ENCODE peak calls at places on chromosomes 2 and 18, in seven cellular contexts. G, I, F, M, D, P and R are unnamed samples.

GRCh38 chr2:3285901-3286645 is 91.5 kb downstream of the EIPR1 start:
- DNase-seq in G (no peak), I (no peak), F (no peak), M (peak), D (no peak), P (no peak), R (no peak)

GRCh38 chr2:26682155-26682554 is 10.4 kb upstream of the KCNK3 start:
- DNase-seq in G (no peak), I (no peak), F (no peak), M (no peak), D (no peak), P (no peak), R (no peak)

GRCh38 chr18:51342815-51343214 is 145.3 kb upstream of the MEX3C start:
- DNase-seq in G (no peak), I (no peak), F (no peak), M (no peak), D (no peak), P (peak), R (no peak)

GRCh38 chr2:28691774-28692281 is 59.8 kb upstream of the PPP1CB start:
- DNase-seq in G (peak), I (no peak), F (no peak), M (no peak), D (peak), P (peak), R (no peak)

GRCh38 chr2:212147921-212148513 is 390.6 kb downstream of the ERBB4 start:
- DNase-seq in G (no peak), I (no peak), F (no peak), M (peak), D (no peak), P (peak), R (no peak)

GRCh38 chr2:43798300-43798699 is 24.5 kb downstream of the DYNC2LI1 start:
- DNase-seq in G (no peak), I (no peak), F (no peak), M (no peak), D (no peak), P (no peak), R (no peak)

GRCh38 chr2:235050992-235051351 is 99.2 kb downstream of the SH3BP4 start:
- DNase-seq in G (peak), I (peak), F (no peak), M (peak), D (no peak), P (peak), R (no peak)

GRCh38 chr2:217420868-217421267 is 561.0 kb upstream of the TNP1 start:
- DNase-seq in G (no peak), I (no peak), F (no peak), M (no peak), D (no peak), P (peak), R (no peak)

GRCh38 chr18:69257861-69258458 is 142.7 kb upstream of the DOK6 start:
- DNase-seq in G (peak), I (no peak), F (no peak), M (no peak), D (no peak), P (peak), R (no peak)

GRCh38 chr2:68193144-68193543 is 35.5 kb downstream of the PNO1 start:
- DNase-seq in G (no peak), I (no peak), F (no peak), M (no peak), D (no peak), P (no peak), R (no peak)

GRCh38 chr2:47198985-47199451 is 43.9 kb upstream of the STPG4 start:
- DNase-seq in G (peak), I (no peak), F (no peak), M (no peak), D (no peak), P (peak), R (no peak)

GRCh38 chr2:240919786-240920782 is 13.9 kb downstream of the CROCC2 start:
- DNase-seq in G (no peak), I (no peak), F (no peak), M (no peak), D (peak), P (no peak), R (no peak)

GRCh38 chr2:172693037-172693436 is 42.6 kb upstream of the RAPGEF4 start:
- DNase-seq in G (peak), I (no peak), F (no peak), M (no peak), D (no peak), P (peak), R (no peak)

GRCh38 chr2:107137711-107138110 is 251.7 kb upstream of the ST6GAL2 start:
- DNase-seq in G (no peak), I (peak), F (no peak), M (no peak), D (no peak), P (no peak), R (no peak)

GRCh38 chr2:240024766-240025165 is 376 bp downstream of the NDUFA10 start:
- DNase-seq in G (no peak), I (no peak), F (no peak), M (no peak), D (no peak), P (no peak), R (no peak)

GRCh38 chr2:167212054-167212648 is 323.9 kb downstream of the XIRP2 start:
- DNase-seq in G (no peak), I (peak), F (peak), M (peak), D (no peak), P (peak), R (peak)

GRCh38 chr2:7967707-7968106 is 714.1 kb upstream of the ID2 start:
- DNase-seq in G (no peak), I (no peak), F (no peak), M (no peak), D (no peak), P (no peak), R (no peak)

GRCh38 chr2:56009758-56010534 is 86.4 kb upstream of the EFEMP1 start:
- DNase-seq in G (peak), I (peak), F (no peak), M (peak), D (no peak), P (peak), R (no peak)